ENCODE peak calls at places on chromosomes 6 and 20, in four cellular contexts. W, Q, P and M are unnamed samples.

GRCh38 chr6:27518881-27519795 is 46.2 kb upstream of the ZNF184 start:
- DNase-seq in Q (peak), P (peak), W (peak), M (peak)

GRCh38 chr20:22374678-22375590 is 209.4 kb downstream of the FOXA2 start:
- DNase-seq in P (no peak), Q (no peak), W (no peak), M (peak)

GRCh38 chr6:20266851-20267608 is 54.8 kb upstream of the MBOAT1 start:
- DNase-seq in P (no peak), W (no peak), Q (no peak), M (peak)

GRCh38 chr20:18624948-18625347 is 37.1 kb downstream of the DTD1 start:
- DNase-seq in W (no peak), Q (no peak), P (no peak), M (no peak)

GRCh38 chr6:84762941-84763396 is 1.4 kb downstream of the TBX18 start:
- DNase-seq in Q (peak), P (no peak), W (peak), M (no peak)

GRCh38 chr20:3193806-3194616 is 10.5 kb downstream of the DDRGK1 start:
- DNase-seq in W (no peak), Q (no peak), P (no peak), M (no peak)

GRCh38 chr6:13418838-13419237 is 68.6 kb downstream of the GFOD1 start:
- DNase-seq in P (no peak), W (no peak), Q (no peak), M (no peak)

GRCh38 chr6:34656378-34657036 is 40.1 kb downstream of the ILRUN start:
- DNase-seq in Q (no peak), P (peak), W (no peak), M (peak)

GRCh38 chr6:33607784-33608161 is 13.3 kb upstream of the ITPR3 start:
- DNase-seq in P (no peak), Q (no peak), W (no peak), M (peak)

GRCh38 chr6:168265394-168265793 is 54.2 kb downstream of the DACT2 start:
- DNase-seq in P (no peak), Q (no peak), W (no peak), M (no peak)

GRCh38 chr6:158825951-158826306 is 6.8 kb upstream of the EZR start:
- DNase-seq in W (peak), Q (no peak), P (peak), M (no peak)

GRCh38 chr20:19918965-19919329 is 98.2 kb upstream of the NAA20 start:
- DNase-seq in Q (no peak), P (no peak), W (no peak), M (no peak)

GRCh38 chr20:52104546-52105044 is 87.0 kb downstream of the ZFP64 start:
- DNase-seq in W (no peak), P (peak), Q (peak), M (no peak)

GRCh38 chr6:105587349-105588115 is 184.7 kb upstream of the PREP start:
- DNase-seq in Q (no peak), W (no peak), P (peak), M (no peak)

GRCh38 chr6:91711518-91711917 is 1124.6 kb upstream of the MAP3K7 start:
- DNase-seq in P (no peak), Q (no peak), W (no peak), M (no peak)

GRCh38 chr6:91708534-91708933 is 1121.7 kb upstream of the MAP3K7 start:
- DNase-seq in W (no peak), P (no peak), Q (no peak), M (no peak)

GRCh38 chr6:91705646-91706045 is 1118.8 kb upstream of the MAP3K7 start:
- DNase-seq in Q (no peak), P (no peak), W (no peak), M (no peak)

GRCh38 chr6:91713911-91714310 is 1127.0 kb upstream of the MAP3K7 start:
- DNase-seq in W (no peak), P (peak), Q (no peak), M (no peak)

DNA sequence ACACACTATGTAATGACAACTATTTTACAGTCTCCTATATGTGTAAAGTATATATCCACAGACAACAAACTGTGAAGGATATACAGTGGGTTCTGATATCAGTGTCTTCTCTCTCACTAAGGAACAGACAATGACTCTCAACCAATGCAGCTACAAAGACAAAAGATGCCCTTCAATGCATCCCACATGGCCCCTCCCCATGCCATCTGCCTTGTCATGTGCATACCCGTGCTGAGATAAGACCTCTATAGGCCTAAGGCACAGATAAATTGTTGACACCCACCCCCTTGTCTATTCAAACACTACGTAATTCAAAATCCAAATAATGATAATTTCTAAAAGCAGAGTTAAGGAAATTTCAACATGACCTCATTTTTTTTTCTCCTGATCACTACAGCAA is 1123.5 kb upstream of the MAP3K7 start:
- DNase-seq in P (no peak), Q (no peak), W (no peak), M (no peak)
- TF ChIP-seq CTCF in P (no peak), Q (no peak), W (no peak), M (no peak)

DNA sequence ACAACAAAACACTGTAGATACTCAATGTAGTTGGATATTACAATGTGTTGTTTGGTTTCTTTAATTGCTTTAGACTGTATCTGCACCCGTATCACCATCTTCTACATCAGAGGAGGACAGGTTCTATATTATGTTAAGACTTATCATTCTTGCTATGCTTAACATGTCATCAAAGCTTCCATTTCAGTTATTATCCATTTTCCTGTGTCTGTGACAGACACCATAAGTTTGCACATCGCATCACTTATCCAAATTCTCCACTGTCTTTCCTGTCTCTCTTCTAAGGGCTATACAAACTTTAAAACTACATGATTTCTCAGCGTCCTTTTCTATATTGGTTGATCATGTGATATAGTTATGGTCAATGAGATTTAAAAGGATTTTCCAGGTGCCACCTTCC is 719.0 kb downstream of the TBC1D32 start:
- DNase-seq in Q (no peak), P (no peak), W (no peak), M (no peak)
- H3K4me3 ChIP-seq in Q (no peak), P (no peak), W (no peak), M (no peak)

GRCh38 chr6:159981591-159982245 is 12.8 kb downstream of the IGF2R start:
- DNase-seq in W (peak), Q (no peak), P (peak), M (peak)
- TF ChIP-seq POLR2A in W (no peak), Q (no peak), P (no peak), M (no peak)

GRCh38 chr20:5205348-5206210 is 78.8 kb downstream of the CDS2 start:
- DNase-seq in Q (peak), P (peak), W (peak), M (peak)
- TF ChIP-seq CTCF in Q (peak), P (peak), W (peak), M (peak)

GRCh38 chr20:34710861-34711574 is 6.9 kb downstream of the TP53INP2 start:
- DNase-seq in Q (no peak), W (no peak), P (no peak), M (peak)
- H3K4me3 ChIP-seq in Q (no peak), W (no peak), P (no peak), M (no peak)

DNA sequence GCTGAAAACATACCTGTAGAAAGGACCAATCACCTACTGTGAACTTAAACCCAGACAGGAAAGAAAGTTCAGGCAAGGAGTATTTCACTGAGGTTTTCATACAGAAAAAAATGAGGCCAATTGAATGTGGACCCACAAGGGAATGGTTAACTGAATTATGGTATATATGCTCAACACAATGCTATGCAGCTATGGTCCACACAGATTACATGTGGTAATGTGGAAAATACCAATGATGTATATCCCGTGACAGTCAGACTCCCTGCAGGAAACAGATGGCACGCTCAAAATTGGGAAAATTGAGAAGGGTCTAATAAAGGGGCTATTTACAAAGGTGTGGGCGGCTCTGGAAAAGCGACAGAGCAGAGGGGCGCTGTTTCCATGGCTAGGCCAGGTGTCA is 47.1 kb upstream of the PIM1 start:
- DNase-seq in Q (no peak), P (peak), W (no peak), M (no peak)
- TF ChIP-seq POLR2A in Q (no peak), P (no peak), W (no peak), M (no peak)